ENCODE peak calls at places on chromosome 1, in six cellular contexts. B, O, T, U, E and K are unnamed samples.

GRCh38 chr1:219505886-219506285 is 107.0 kb downstream of the ZC3H11B start:
- DNase-seq in T (no peak), B (no peak), E (no peak), O (peak), U (no peak), K (peak)

GRCh38 chr1:25066731-25067520 is 136.8 kb upstream of the RUNX3 start:
- DNase-seq in T (no peak), O (peak), U (no peak), B (no peak), E (no peak), K (no peak)

GRCh38 chr1:235329139-235329808 is 904 bp downstream of the GGPS1 start:
- DNase-seq in U (peak), E (no peak), O (peak), T (no peak), B (peak), K (peak)

GRCh38 chr1:198598796-198599321 is 40.0 kb upstream of the PTPRC start:
- DNase-seq in T (no peak), U (no peak), E (no peak), O (peak), B (no peak), K (no peak)

GRCh38 chr1:170634293-170634692 is 29.6 kb upstream of the PRRX1 start:
- DNase-seq in B (no peak), O (no peak), E (peak), U (no peak), T (peak), K (no peak)

GRCh38 chr1:160553778-160554177 is 25.5 kb downstream of the CD84 start:
- DNase-seq in B (no peak), E (no peak), T (no peak), O (no peak), U (no peak), K (no peak)

GRCh38 chr1:51061231-51061943 is 40.6 kb upstream of the C1orf185 start:
- DNase-seq in U (no peak), O (peak), T (no peak), B (no peak), E (no peak), K (no peak)

GRCh38 chr1:1730870-1731269 is 6.7 kb upstream of the CDK11A start:
- DNase-seq in E (no peak), O (no peak), U (no peak), B (no peak), T (no peak), K (no peak)

GRCh38 chr1:58783090-58783992 is 506 bp downstream of the JUN start:
- DNase-seq in O (peak), T (peak), U (peak), B (peak), E (no peak), K (peak)

GRCh38 chr1:64836792-64837191 is 91.9 kb downstream of the RAVER2 start:
- DNase-seq in B (no peak), U (no peak), T (no peak), O (no peak), E (no peak), K (no peak)

GRCh38 chr1:227312364-227313025 is 5.8 kb downstream of the CDC42BPA start:
- DNase-seq in B (no peak), E (no peak), T (no peak), O (no peak), U (no peak), K (no peak)